ENCODE peak calls at places on chromosomes 11 and 22, in five cellular contexts. One of them, this sample, is unnamed.

GRCh38 chr22:23401111-23401909 is 178.8 kb downstream of the IGLL1 start:
- DNase-seq in cardiac fibroblast: peak; percentile 29
- DNase-seq in HFFc6: peak; percentile 94
- DNase-seq in chondrocyte: peak; percentile 87
- DNase-seq in left ventricle myocardium inferior: no peak
- DNase-seq in this sample: no peak

GRCh38 chr22:27698830-27699229 is 102.7 kb downstream of the MN1 start:
- DNase-seq in cardiac fibroblast: no peak
- DNase-seq in HFFc6: no peak
- DNase-seq in chondrocyte: no peak
- DNase-seq in left ventricle myocardium inferior: no peak
- DNase-seq in this sample: no peak

GRCh38 chr11:104653011-104653806 is 245.1 kb downstream of the CASP12 start:
- DNase-seq in cardiac fibroblast: peak; percentile 44
- DNase-seq in HFFc6: no peak
- DNase-seq in chondrocyte: no peak
- DNase-seq in left ventricle myocardium inferior: no peak
- DNase-seq in this sample: no peak

GRCh38 chr11:2724653-2725366 is 25.0 kb upstream of the KCNQ1OT1 start:
- DNase-seq in cardiac fibroblast: no peak
- DNase-seq in HFFc6: no peak
- DNase-seq in chondrocyte: no peak
- DNase-seq in left ventricle myocardium inferior: peak; percentile 64
- DNase-seq in this sample: no peak

GRCh38 chr11:131932584-131933360 is 562.4 kb downstream of the NTM start:
- DNase-seq in cardiac fibroblast: no peak
- DNase-seq in HFFc6: no peak
- DNase-seq in chondrocyte: no peak
- DNase-seq in left ventricle myocardium inferior: peak; percentile 19
- DNase-seq in this sample: no peak

GRCh38 chr11:82892611-82893169 is 7.5 kb downstream of the PRCP start:
- DNase-seq in cardiac fibroblast: no peak
- DNase-seq in HFFc6: no peak
- DNase-seq in chondrocyte: no peak
- DNase-seq in left ventricle myocardium inferior: no peak
- DNase-seq in this sample: no peak

GRCh38 chr11:65639623-65640482 is 2.0 kb downstream of the SIPA1 start:
- DNase-seq in cardiac fibroblast: peak; percentile 39
- DNase-seq in HFFc6: no peak
- DNase-seq in chondrocyte: no peak
- DNase-seq in left ventricle myocardium inferior: peak; percentile 45
- DNase-seq in this sample: peak; percentile 96

GRCh38 chr11:95412074-95412473 is 181.1 kb upstream of the SESN3 start:
- DNase-seq in cardiac fibroblast: no peak
- DNase-seq in HFFc6: no peak
- DNase-seq in chondrocyte: no peak
- DNase-seq in left ventricle myocardium inferior: no peak
- DNase-seq in this sample: no peak

GRCh38 chr11:2212411-2213251 is 41.0 kb upstream of the TH start:
- DNase-seq in cardiac fibroblast: no peak
- DNase-seq in HFFc6: no peak
- DNase-seq in chondrocyte: peak; percentile 77
- DNase-seq in left ventricle myocardium inferior: peak; percentile 4
- DNase-seq in this sample: peak; percentile 63

GRCh38 chr22:25833091-25833490 is 91.1 kb downstream of the MYO18B start:
- DNase-seq in cardiac fibroblast: no peak
- DNase-seq in HFFc6: no peak
- DNase-seq in chondrocyte: no peak
- DNase-seq in left ventricle myocardium inferior: peak; percentile 28
- DNase-seq in this sample: no peak

GRCh38 chr11:17603056-17603825 is 56.2 kb downstream of the OTOG start:
- DNase-seq in cardiac fibroblast: no peak
- DNase-seq in HFFc6: no peak
- DNase-seq in chondrocyte: no peak
- DNase-seq in left ventricle myocardium inferior: no peak
- DNase-seq in this sample: peak; percentile 59

GRCh38 chr22:39010946-39011625 is 3.0 kb upstream of the APOBEC3C start:
- DNase-seq in cardiac fibroblast: no peak
- DNase-seq in HFFc6: no peak
- DNase-seq in chondrocyte: no peak
- DNase-seq in left ventricle myocardium inferior: no peak
- DNase-seq in this sample: no peak

GRCh38 chr11:79390477-79390876 is 50.4 kb downstream of the TENM4 start:
- DNase-seq in cardiac fibroblast: no peak
- DNase-seq in HFFc6: no peak
- DNase-seq in chondrocyte: no peak
- DNase-seq in left ventricle myocardium inferior: no peak
- DNase-seq in this sample: no peak

GRCh38 chr11:17972987-17973386 is 39.9 kb downstream of the SERGEF start:
- DNase-seq in cardiac fibroblast: peak; percentile 76
- DNase-seq in HFFc6: peak; percentile 87
- DNase-seq in chondrocyte: no peak
- DNase-seq in left ventricle myocardium inferior: peak; percentile 44
- DNase-seq in this sample: no peak

GRCh38 chr22:43852605-43853327 is 9.5 kb downstream of the SULT4A1 start:
- DNase-seq in cardiac fibroblast: no peak
- DNase-seq in HFFc6: no peak
- DNase-seq in chondrocyte: peak; percentile 48
- DNase-seq in left ventricle myocardium inferior: no peak
- DNase-seq in this sample: peak; percentile 63

GRCh38 chr11:129018991-129019390 is 76.3 kb upstream of the TP53AIP1 start:
- DNase-seq in cardiac fibroblast: no peak
- DNase-seq in HFFc6: no peak
- DNase-seq in chondrocyte: no peak
- DNase-seq in left ventricle myocardium inferior: no peak
- DNase-seq in this sample: no peak

GRCh38 chr22:30015846-30016245 is 64.4 kb upstream of the HORMAD2 start:
- DNase-seq in cardiac fibroblast: peak; percentile 83
- DNase-seq in HFFc6: peak; percentile 92
- DNase-seq in chondrocyte: no peak
- DNase-seq in left ventricle myocardium inferior: no peak
- DNase-seq in this sample: no peak

GRCh38 chr11:117269856-117270255 is 21.3 kb upstream of the BACE1-AS start:
- DNase-seq in cardiac fibroblast: no peak
- DNase-seq in HFFc6: no peak
- DNase-seq in chondrocyte: no peak
- DNase-seq in left ventricle myocardium inferior: no peak
- DNase-seq in this sample: no peak

GRCh38 chr22:44410396-44411056 is 87.5 kb downstream of the RTL6 start:
- DNase-seq in cardiac fibroblast: no peak
- DNase-seq in HFFc6: no peak
- DNase-seq in chondrocyte: no peak
- DNase-seq in left ventricle myocardium inferior: peak; percentile 28
- DNase-seq in this sample: peak; percentile 60

GRCh38 chr11:110890995-110891394 is 178.8 kb upstream of the ARHGAP20 start:
- DNase-seq in cardiac fibroblast: no peak
- DNase-seq in HFFc6: no peak
- DNase-seq in chondrocyte: no peak
- DNase-seq in left ventricle myocardium inferior: no peak
- DNase-seq in this sample: no peak

GRCh38 chr11:20057055-20057943 is 103.0 kb downstream of the DBX1 start:
- DNase-seq in cardiac fibroblast: no peak
- DNase-seq in HFFc6: no peak
- DNase-seq in chondrocyte: no peak
- DNase-seq in left ventricle myocardium inferior: no peak
- DNase-seq in this sample: no peak

GRCh38 chr11:3892156-3892555 is 36.7 kb downstream of the STIM1 start:
- DNase-seq in cardiac fibroblast: no peak
- DNase-seq in HFFc6: no peak
- DNase-seq in chondrocyte: no peak
- DNase-seq in left ventricle myocardium inferior: no peak
- DNase-seq in this sample: no peak
- TF ChIP-seq CTCF in cardiac fibroblast: no peak
- TF ChIP-seq CTCF in HFFc6: no peak
- TF ChIP-seq CTCF in chondrocyte: no peak
- TF ChIP-seq CTCF in left ventricle myocardium inferior: no peak
- TF ChIP-seq CTCF in this sample: no peak

GRCh38 chr11:888290-889212 is 22.1 kb downstream of the CHID1 start:
- DNase-seq in cardiac fibroblast: no peak
- DNase-seq in HFFc6: no peak
- DNase-seq in chondrocyte: no peak
- DNase-seq in left ventricle myocardium inferior: no peak
- DNase-seq in this sample: no peak

GRCh38 chr11:889261-889660 is 21.3 kb downstream of the CHID1 start:
- DNase-seq in cardiac fibroblast: no peak
- DNase-seq in HFFc6: no peak
- DNase-seq in chondrocyte: no peak
- DNase-seq in left ventricle myocardium inferior: no peak
- DNase-seq in this sample: no peak

GRCh38 chr11:892106-892505 is 18.5 kb downstream of the CHID1 start:
- DNase-seq in cardiac fibroblast: no peak
- DNase-seq in HFFc6: no peak
- DNase-seq in chondrocyte: no peak
- DNase-seq in left ventricle myocardium inferior: no peak
- DNase-seq in this sample: no peak

GRCh38 chr11:890794-891600 is 19.6 kb downstream of the CHID1 start:
- DNase-seq in cardiac fibroblast: no peak
- DNase-seq in HFFc6: no peak
- DNase-seq in chondrocyte: no peak
- DNase-seq in left ventricle myocardium inferior: no peak
- DNase-seq in this sample: no peak

DNA sequence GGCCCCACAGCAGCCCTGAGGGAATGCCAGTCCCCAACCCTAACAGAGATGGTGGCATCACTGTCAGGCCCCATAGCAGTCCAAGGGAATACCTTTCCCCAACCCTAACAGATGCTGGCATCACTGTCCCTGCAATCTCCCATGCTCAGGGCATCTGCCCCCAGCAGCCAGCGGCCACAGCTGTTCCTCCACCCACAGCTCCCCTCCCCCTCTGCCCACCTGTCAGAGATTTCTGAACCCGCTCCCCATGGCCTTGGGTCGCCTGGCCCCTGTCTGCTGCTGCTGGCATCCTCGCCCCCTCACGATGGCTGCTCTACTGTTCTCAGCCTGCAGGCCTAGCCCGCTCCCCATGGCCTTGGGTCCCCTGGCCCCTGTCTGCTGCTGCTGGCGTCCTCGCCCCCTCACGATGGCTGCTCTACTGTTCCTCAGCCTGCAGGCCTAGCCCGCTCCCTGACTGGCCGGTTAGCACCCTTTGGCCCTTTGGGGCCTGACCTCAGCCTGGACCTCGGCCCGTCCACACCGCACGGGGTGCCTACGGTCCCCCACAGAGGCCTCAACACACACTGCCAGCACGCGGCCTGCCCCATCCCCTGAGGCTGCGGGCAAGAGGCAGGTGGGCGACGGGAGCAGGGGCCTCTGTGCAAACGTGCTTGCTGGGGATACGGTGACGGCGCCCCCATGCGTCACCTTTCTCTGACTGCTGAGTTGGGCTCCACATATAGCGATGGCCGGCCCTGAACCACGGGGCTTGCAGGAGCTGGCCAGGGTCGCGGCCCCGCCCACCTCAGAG is 20.7 kb downstream of the CHID1 start:
- DNase-seq in cardiac fibroblast: no peak
- DNase-seq in HFFc6: no peak
- DNase-seq in chondrocyte: no peak
- DNase-seq in left ventricle myocardium inferior: no peak
- DNase-seq in this sample: no peak
- TF ChIP-seq CTCF in cardiac fibroblast: no peak
- TF ChIP-seq CTCF in HFFc6: no peak
- TF ChIP-seq CTCF in chondrocyte: no peak
- TF ChIP-seq CTCF in left ventricle myocardium inferior: no peak
- TF ChIP-seq CTCF in this sample: no peak

DNA sequence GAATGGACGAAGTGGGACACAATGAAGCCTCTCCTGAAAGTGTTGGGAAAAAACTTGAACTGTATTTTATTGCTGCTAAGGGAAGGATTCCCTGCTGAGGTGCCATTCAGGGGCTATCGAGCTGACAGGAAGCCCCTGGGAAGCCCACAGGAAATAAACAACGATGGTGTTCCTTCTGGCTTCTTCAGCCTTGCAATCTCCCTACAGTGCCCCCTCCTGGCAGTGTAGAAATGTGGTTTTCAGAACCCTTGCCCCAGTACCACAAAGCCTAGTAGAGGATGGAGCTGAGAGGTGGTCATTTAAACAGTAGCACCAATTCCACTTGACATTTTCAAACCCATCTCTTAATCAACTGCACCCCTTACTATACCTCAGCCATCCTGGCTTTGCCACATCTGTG is 676.7 kb upstream of the ARHGAP42 start:
- DNase-seq in cardiac fibroblast: no peak
- DNase-seq in HFFc6: no peak
- DNase-seq in chondrocyte: no peak
- DNase-seq in left ventricle myocardium inferior: no peak
- DNase-seq in this sample: no peak
- TF ChIP-seq CTCF in cardiac fibroblast: no peak
- TF ChIP-seq CTCF in HFFc6: no peak
- TF ChIP-seq CTCF in chondrocyte: no peak
- TF ChIP-seq CTCF in left ventricle myocardium inferior: no peak
- TF ChIP-seq CTCF in this sample: no peak

DNA sequence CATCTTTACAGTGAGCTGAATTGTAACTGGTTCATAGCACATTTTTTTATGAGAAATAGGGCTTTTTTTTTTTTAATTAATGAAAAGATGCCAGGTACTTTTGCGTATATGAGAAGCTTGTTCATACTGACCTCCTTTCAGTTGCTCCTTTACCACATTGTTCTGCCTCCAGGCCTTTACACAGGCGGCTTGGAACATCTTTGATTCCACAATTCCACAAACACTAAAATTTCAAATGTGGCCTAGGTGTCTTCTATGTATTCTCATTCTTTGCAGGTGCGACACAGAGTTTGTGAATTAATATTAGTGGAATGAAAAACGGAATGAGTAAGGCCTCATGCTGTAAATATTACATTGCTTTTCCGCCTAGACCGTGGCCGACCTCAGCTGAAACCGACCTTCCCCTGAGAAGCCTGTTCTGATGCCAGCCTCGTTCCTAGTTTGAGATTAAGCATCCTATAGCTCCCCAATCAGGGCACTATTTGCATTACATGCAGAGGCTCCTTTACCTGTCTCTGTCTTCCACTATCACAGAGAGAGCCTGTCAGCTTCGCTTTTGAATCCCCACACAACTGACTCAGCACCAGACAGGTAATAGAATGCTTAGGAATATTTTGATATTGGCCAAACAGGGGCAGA is 125.8 kb downstream of the LDLRAD3 start:
- DNase-seq in cardiac fibroblast: no peak
- DNase-seq in HFFc6: no peak
- DNase-seq in chondrocyte: no peak
- DNase-seq in left ventricle myocardium inferior: no peak
- DNase-seq in this sample: no peak
- TF ChIP-seq CTCF in cardiac fibroblast: no peak
- TF ChIP-seq CTCF in HFFc6: no peak
- TF ChIP-seq CTCF in chondrocyte: peak; percentile 49
- TF ChIP-seq CTCF in left ventricle myocardium inferior: no peak
- TF ChIP-seq CTCF in this sample: no peak

DNA sequence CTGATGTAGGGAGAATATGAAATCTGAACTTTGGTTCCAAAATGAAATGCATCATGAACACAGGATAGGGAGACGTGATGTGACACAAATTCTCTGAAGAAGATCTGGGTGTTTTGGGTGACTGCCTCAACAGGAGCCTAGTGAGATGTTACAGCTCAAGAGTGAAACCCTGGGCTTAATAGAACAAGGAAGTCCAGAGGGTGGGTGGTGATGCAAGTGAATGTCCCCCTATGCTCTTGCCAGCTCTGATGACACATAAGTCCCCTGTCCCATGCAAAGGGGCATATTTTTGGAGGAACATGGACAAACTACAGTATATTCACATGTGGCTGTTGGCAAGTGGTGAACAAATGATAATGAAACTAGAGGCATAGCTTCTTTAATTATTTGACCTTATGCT is 9.1 kb downstream of the CRTAM start:
- DNase-seq in cardiac fibroblast: no peak
- DNase-seq in HFFc6: no peak
- DNase-seq in chondrocyte: no peak
- DNase-seq in left ventricle myocardium inferior: no peak
- DNase-seq in this sample: no peak
- TF ChIP-seq CTCF in cardiac fibroblast: no peak
- TF ChIP-seq CTCF in HFFc6: no peak
- TF ChIP-seq CTCF in chondrocyte: no peak
- TF ChIP-seq CTCF in left ventricle myocardium inferior: no peak
- TF ChIP-seq CTCF in this sample: no peak

GRCh38 chr11:85171648-85172257 is 455.4 kb downstream of the DLG2 start:
- DNase-seq in cardiac fibroblast: peak; percentile 6
- DNase-seq in HFFc6: no peak
- DNase-seq in chondrocyte: peak; percentile 72
- DNase-seq in left ventricle myocardium inferior: no peak
- DNase-seq in this sample: no peak
- TF ChIP-seq CTCF in cardiac fibroblast: no peak
- TF ChIP-seq CTCF in HFFc6: no peak
- TF ChIP-seq CTCF in chondrocyte: no peak
- TF ChIP-seq CTCF in left ventricle myocardium inferior: no peak
- TF ChIP-seq CTCF in this sample: no peak